ENCODE peak calls at places on chromosomes 4 and X, in eight cellular contexts. One of them, this sample, is unnamed.

GRCh38 chrX:5236096-5236495 is 992.6 kb downstream of the NLGN4X start:
- DNase-seq in GM10248: no peak
- DNase-seq in fibroblast of the aortic adventitia: no peak
- DNase-seq in adrenal gland: no peak
- DNase-seq in HFFc6: no peak
- DNase-seq in MCF 10A: peak
- DNase-seq in upper lobe of right lung: no peak
- DNase-seq in testis: no peak
- DNase-seq in this sample: no peak

GRCh38 chrX:40088803-40089540 is 8.8 kb downstream of the BCOR start:
- DNase-seq in GM10248: no peak
- DNase-seq in fibroblast of the aortic adventitia: no peak
- DNase-seq in adrenal gland: no peak
- DNase-seq in HFFc6: no peak
- DNase-seq in MCF 10A: no peak
- DNase-seq in upper lobe of right lung: no peak
- DNase-seq in testis: no peak
- DNase-seq in this sample: no peak

GRCh38 chr4:117641519-117641918 is 392.8 kb upstream of the NDST3 start:
- DNase-seq in GM10248: no peak
- DNase-seq in fibroblast of the aortic adventitia: no peak
- DNase-seq in adrenal gland: no peak
- DNase-seq in HFFc6: no peak
- DNase-seq in MCF 10A: no peak
- DNase-seq in upper lobe of right lung: no peak
- DNase-seq in testis: no peak
- DNase-seq in this sample: no peak

GRCh38 chrX:115690554-115691216 is 129.7 kb downstream of the PLS3 start:
- DNase-seq in GM10248: peak
- DNase-seq in fibroblast of the aortic adventitia: peak
- DNase-seq in adrenal gland: peak
- DNase-seq in HFFc6: peak
- DNase-seq in MCF 10A: peak
- DNase-seq in upper lobe of right lung: no peak
- DNase-seq in testis: peak
- DNase-seq in this sample: peak

GRCh38 chr4:107701565-107701964 is 18.5 kb downstream of the PAPSS1 start:
- DNase-seq in GM10248: no peak
- DNase-seq in fibroblast of the aortic adventitia: no peak
- DNase-seq in adrenal gland: no peak
- DNase-seq in HFFc6: no peak
- DNase-seq in MCF 10A: no peak
- DNase-seq in upper lobe of right lung: no peak
- DNase-seq in testis: no peak
- DNase-seq in this sample: no peak

GRCh38 chrX:9677098-9677739 is 88.4 kb downstream of the GPR143 start:
- DNase-seq in GM10248: peak
- DNase-seq in fibroblast of the aortic adventitia: peak
- DNase-seq in adrenal gland: peak
- DNase-seq in HFFc6: no peak
- DNase-seq in MCF 10A: no peak
- DNase-seq in upper lobe of right lung: no peak
- DNase-seq in testis: no peak
- DNase-seq in this sample: no peak

GRCh38 chr4:157992038-157992706 is 180.7 kb downstream of the GASK1B start:
- DNase-seq in GM10248: peak
- DNase-seq in fibroblast of the aortic adventitia: peak
- DNase-seq in adrenal gland: peak
- DNase-seq in HFFc6: peak
- DNase-seq in MCF 10A: peak
- DNase-seq in upper lobe of right lung: no peak
- DNase-seq in testis: peak
- DNase-seq in this sample: no peak

GRCh38 chr4:122764071-122764807 is 31.7 kb downstream of the BBS12 start:
- DNase-seq in GM10248: no peak
- DNase-seq in fibroblast of the aortic adventitia: peak
- DNase-seq in adrenal gland: no peak
- DNase-seq in HFFc6: peak
- DNase-seq in MCF 10A: peak
- DNase-seq in upper lobe of right lung: no peak
- DNase-seq in testis: no peak
- DNase-seq in this sample: no peak

GRCh38 chrX:141760761-141761160 is 62.2 kb upstream of the SPANXD start:
- DNase-seq in GM10248: no peak
- DNase-seq in fibroblast of the aortic adventitia: no peak
- DNase-seq in adrenal gland: no peak
- DNase-seq in HFFc6: peak
- DNase-seq in MCF 10A: peak
- DNase-seq in upper lobe of right lung: no peak
- DNase-seq in testis: no peak
- DNase-seq in this sample: no peak

GRCh38 chrX:11423362-11423818 is 130.2 kb downstream of the AMELX start:
- DNase-seq in GM10248: peak
- DNase-seq in fibroblast of the aortic adventitia: peak
- DNase-seq in adrenal gland: peak
- DNase-seq in HFFc6: peak
- DNase-seq in MCF 10A: peak
- DNase-seq in upper lobe of right lung: no peak
- DNase-seq in testis: no peak
- DNase-seq in this sample: no peak

GRCh38 chrX:3271485-3272186 is 74.8 kb downstream of the MXRA5 start:
- DNase-seq in GM10248: no peak
- DNase-seq in fibroblast of the aortic adventitia: peak
- DNase-seq in adrenal gland: no peak
- DNase-seq in HFFc6: peak
- DNase-seq in MCF 10A: peak
- DNase-seq in upper lobe of right lung: no peak
- DNase-seq in testis: no peak
- DNase-seq in this sample: no peak

GRCh38 chr4:39036172-39036571 is 4.0 kb upstream of the TMEM156 start:
- DNase-seq in GM10248: no peak
- DNase-seq in fibroblast of the aortic adventitia: no peak
- DNase-seq in adrenal gland: no peak
- DNase-seq in HFFc6: no peak
- DNase-seq in MCF 10A: peak
- DNase-seq in upper lobe of right lung: no peak
- DNase-seq in testis: no peak
- DNase-seq in this sample: no peak

GRCh38 chrX:105006103-105006502 is 214.4 kb downstream of the TEX13A start:
- DNase-seq in GM10248: no peak
- DNase-seq in fibroblast of the aortic adventitia: no peak
- DNase-seq in adrenal gland: no peak
- DNase-seq in HFFc6: no peak
- DNase-seq in MCF 10A: no peak
- DNase-seq in upper lobe of right lung: no peak
- DNase-seq in testis: no peak
- DNase-seq in this sample: no peak
- TF ChIP-seq CTCF in GM10248: no peak
- TF ChIP-seq CTCF in fibroblast of the aortic adventitia: no peak
- TF ChIP-seq CTCF in adrenal gland: no peak
- TF ChIP-seq CTCF in HFFc6: no peak
- TF ChIP-seq CTCF in MCF 10A: no peak
- TF ChIP-seq CTCF in upper lobe of right lung: no peak
- TF ChIP-seq CTCF in testis: no peak
- TF ChIP-seq CTCF in this sample: no peak

GRCh38 chrX:386768-387575 is at the start of gene PPP2R3B:
- DNase-seq in GM10248: peak
- DNase-seq in fibroblast of the aortic adventitia: peak
- DNase-seq in adrenal gland: peak
- DNase-seq in HFFc6: peak
- DNase-seq in MCF 10A: peak
- DNase-seq in upper lobe of right lung: peak
- DNase-seq in testis: peak
- DNase-seq in this sample: peak

GRCh38 chrX:387729-388128 is 1.0 kb upstream of the PPP2R3B start:
- DNase-seq in GM10248: no peak
- DNase-seq in fibroblast of the aortic adventitia: no peak
- DNase-seq in adrenal gland: no peak
- DNase-seq in HFFc6: no peak
- DNase-seq in MCF 10A: peak
- DNase-seq in upper lobe of right lung: no peak
- DNase-seq in testis: no peak
- DNase-seq in this sample: no peak

GRCh38 chrX:391717-392691 is 5.3 kb upstream of the PPP2R3B start:
- DNase-seq in GM10248: no peak
- DNase-seq in fibroblast of the aortic adventitia: no peak
- DNase-seq in adrenal gland: no peak
- DNase-seq in HFFc6: no peak
- DNase-seq in MCF 10A: no peak
- DNase-seq in upper lobe of right lung: no peak
- DNase-seq in testis: no peak
- DNase-seq in this sample: no peak

GRCh38 chrX:389021-389441 is 2.3 kb upstream of the PPP2R3B start:
- DNase-seq in GM10248: no peak
- DNase-seq in fibroblast of the aortic adventitia: no peak
- DNase-seq in adrenal gland: no peak
- DNase-seq in HFFc6: no peak
- DNase-seq in MCF 10A: no peak
- DNase-seq in upper lobe of right lung: no peak
- DNase-seq in testis: no peak
- DNase-seq in this sample: no peak

DNA sequence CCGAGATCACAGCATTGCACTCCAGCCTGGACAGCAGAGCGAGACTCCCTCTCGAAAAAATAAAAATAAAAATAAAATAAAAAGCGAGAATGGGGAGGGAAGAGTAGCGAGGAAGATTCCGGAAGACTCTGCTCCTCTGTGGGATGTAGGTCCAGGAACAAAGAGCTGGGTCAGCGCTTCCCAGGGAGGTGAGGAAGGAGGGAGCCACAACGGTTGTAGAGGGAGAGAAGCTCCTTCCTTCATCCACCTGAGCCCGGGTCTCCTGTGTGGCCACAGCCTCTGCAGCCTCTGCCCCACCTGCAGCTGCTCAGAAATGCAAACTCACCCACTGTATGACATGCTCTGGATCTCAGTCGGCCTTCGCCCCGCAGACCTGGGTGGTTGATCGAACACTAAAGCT is 3.8 kb upstream of the PPP2R3B start:
- DNase-seq in GM10248: no peak
- DNase-seq in fibroblast of the aortic adventitia: no peak
- DNase-seq in adrenal gland: no peak
- DNase-seq in HFFc6: no peak
- DNase-seq in MCF 10A: no peak
- DNase-seq in upper lobe of right lung: no peak
- DNase-seq in testis: no peak
- DNase-seq in this sample: no peak
- TF ChIP-seq CTCF in GM10248: no peak
- TF ChIP-seq CTCF in fibroblast of the aortic adventitia: no peak
- TF ChIP-seq CTCF in adrenal gland: no peak
- TF ChIP-seq CTCF in HFFc6: no peak
- TF ChIP-seq CTCF in MCF 10A: no peak
- TF ChIP-seq CTCF in upper lobe of right lung: no peak
- TF ChIP-seq CTCF in testis: no peak
- TF ChIP-seq CTCF in this sample: no peak

DNA sequence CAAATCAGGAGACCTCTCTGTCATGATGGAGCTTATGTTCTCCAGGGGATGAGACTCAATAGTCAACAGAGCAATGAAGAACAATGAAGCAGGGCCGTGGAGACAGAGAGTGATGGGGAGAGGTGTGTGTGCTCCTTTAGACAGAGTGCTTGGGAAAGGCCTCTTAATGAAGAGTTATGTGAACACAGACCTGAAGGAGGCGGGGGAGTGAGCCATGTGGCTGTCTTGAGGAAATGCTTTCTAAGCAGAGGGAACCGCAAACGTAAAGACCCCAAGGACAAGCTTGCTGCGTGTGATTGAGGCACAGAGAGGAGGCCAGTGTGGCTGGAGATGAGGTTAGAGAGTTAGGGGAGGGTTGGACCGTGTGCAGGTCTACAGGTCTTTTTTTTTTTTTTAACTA is 53.1 kb downstream of the CHRNA9 start:
- DNase-seq in GM10248: no peak
- DNase-seq in fibroblast of the aortic adventitia: no peak
- DNase-seq in adrenal gland: no peak
- DNase-seq in HFFc6: no peak
- DNase-seq in MCF 10A: no peak
- DNase-seq in upper lobe of right lung: no peak
- DNase-seq in testis: no peak
- DNase-seq in this sample: no peak
- TF ChIP-seq CTCF in GM10248: no peak
- TF ChIP-seq CTCF in fibroblast of the aortic adventitia: no peak
- TF ChIP-seq CTCF in adrenal gland: no peak
- TF ChIP-seq CTCF in HFFc6: no peak
- TF ChIP-seq CTCF in MCF 10A: no peak
- TF ChIP-seq CTCF in upper lobe of right lung: no peak
- TF ChIP-seq CTCF in testis: no peak
- TF ChIP-seq CTCF in this sample: no peak

DNA sequence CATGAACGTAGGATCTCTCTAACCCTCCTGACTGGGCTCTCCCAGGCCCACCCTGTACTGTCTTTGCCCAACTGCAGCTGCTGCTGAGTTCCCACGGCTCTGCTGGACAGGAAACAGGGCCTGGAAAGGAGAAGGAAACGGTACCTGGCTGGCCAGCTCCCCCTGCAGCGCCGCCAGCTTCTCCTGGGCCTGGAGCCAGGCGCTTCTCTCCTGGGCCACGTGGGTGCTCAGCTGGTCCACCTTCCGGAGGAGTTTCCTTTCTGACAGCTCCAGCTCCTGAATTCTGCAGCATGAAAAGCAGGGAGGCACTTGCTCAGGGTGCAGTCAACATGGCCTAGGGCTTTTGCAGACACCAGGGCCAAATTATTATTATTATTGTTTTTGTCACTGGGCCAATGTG is 6.5 kb downstream of the C4orf50 start:
- DNase-seq in GM10248: no peak
- DNase-seq in fibroblast of the aortic adventitia: no peak
- DNase-seq in adrenal gland: peak
- DNase-seq in HFFc6: no peak
- DNase-seq in MCF 10A: peak
- DNase-seq in upper lobe of right lung: peak
- DNase-seq in testis: peak
- DNase-seq in this sample: no peak
- TF ChIP-seq CTCF in GM10248: no peak
- TF ChIP-seq CTCF in fibroblast of the aortic adventitia: no peak
- TF ChIP-seq CTCF in adrenal gland: no peak
- TF ChIP-seq CTCF in HFFc6: no peak
- TF ChIP-seq CTCF in MCF 10A: no peak
- TF ChIP-seq CTCF in upper lobe of right lung: no peak
- TF ChIP-seq CTCF in testis: no peak
- TF ChIP-seq CTCF in this sample: no peak

GRCh38 chr4:173990126-173990878 is 293.2 kb downstream of the FBXO8 start:
- DNase-seq in GM10248: no peak
- DNase-seq in fibroblast of the aortic adventitia: peak
- DNase-seq in adrenal gland: peak
- DNase-seq in HFFc6: peak
- DNase-seq in MCF 10A: peak
- DNase-seq in upper lobe of right lung: no peak
- DNase-seq in testis: peak
- DNase-seq in this sample: no peak
- TF ChIP-seq CTCF in GM10248: peak
- TF ChIP-seq CTCF in fibroblast of the aortic adventitia: peak
- TF ChIP-seq CTCF in adrenal gland: peak
- TF ChIP-seq CTCF in HFFc6: peak
- TF ChIP-seq CTCF in MCF 10A: peak
- TF ChIP-seq CTCF in upper lobe of right lung: peak
- TF ChIP-seq CTCF in testis: peak
- TF ChIP-seq CTCF in this sample: no peak

GRCh38 chr4:25795566-25796454 is 67.0 kb downstream of the SEL1L3 start:
- DNase-seq in GM10248: no peak
- DNase-seq in fibroblast of the aortic adventitia: peak
- DNase-seq in adrenal gland: no peak
- DNase-seq in HFFc6: peak
- DNase-seq in MCF 10A: peak
- DNase-seq in upper lobe of right lung: no peak
- DNase-seq in testis: peak
- DNase-seq in this sample: no peak
- TF ChIP-seq CTCF in GM10248: no peak
- TF ChIP-seq CTCF in fibroblast of the aortic adventitia: peak
- TF ChIP-seq CTCF in adrenal gland: no peak
- TF ChIP-seq CTCF in HFFc6: peak
- TF ChIP-seq CTCF in MCF 10A: no peak
- TF ChIP-seq CTCF in upper lobe of right lung: no peak
- TF ChIP-seq CTCF in testis: no peak
- TF ChIP-seq CTCF in this sample: no peak

This sample was measured in CD4-positive, alpha-beta T cell.